ENCODE peak calls at places on chromosomes 6 and 20, in seven cellular contexts. P is AG09309, S is dorsolateral prefrontal cortex, L is lower lobe of right lung, E is HFFc6, T is foreskin fibroblast, Q is fibroblast of pulmonary artery. B is an unnamed sample.

GRCh38 chr20:38125157-38126056 is 39.7 kb downstream of the TGM2 start:
- DNase-seq in E (no peak), T (no peak), L (peak), P (no peak), Q (peak), S (no peak), B (peak)

GRCh38 chr20:45993197-45993951 is 15.3 kb upstream of the MMP9 start:
- DNase-seq in S (no peak), E (peak), Q (peak), T (no peak), P (no peak), L (peak), B (peak)

GRCh38 chr20:50425076-50425475 is 85.1 kb upstream of the PTPN1 start:
- DNase-seq in P (no peak), S (no peak), T (no peak), L (no peak), E (no peak), Q (no peak), B (peak)

GRCh38 chr6:41966961-41967311 is 25.3 kb upstream of the CCND3 start:
- DNase-seq in E (peak), Q (peak), L (no peak), P (no peak), S (no peak), T (peak), B (peak)

GRCh38 chr6:123022980-123023379 is 26.9 kb downstream of the CLVS2 start:
- DNase-seq in P (no peak), T (no peak), S (no peak), E (no peak), L (no peak), Q (peak), B (peak)

GRCh38 chr20:50189681-50190250 is 864 bp upstream of the CEBPB start:
- DNase-seq in S (no peak), T (no peak), Q (no peak), E (no peak), P (no peak), L (peak), B (no peak)

GRCh38 chr6:85403331-85404015 is 46.4 kb upstream of the NT5E start:
- DNase-seq in P (peak), L (no peak), T (peak), E (peak), S (no peak), Q (peak), B (peak)

GRCh38 chr20:49866051-49866450 is 49.3 kb downstream of the SPATA2 start:
- DNase-seq in L (no peak), Q (no peak), S (no peak), T (peak), P (peak), E (peak), B (no peak)

GRCh38 chr20:50802289-50802688 is 7.4 kb downstream of the BCAS4 start:
- DNase-seq in E (no peak), S (no peak), L (no peak), Q (no peak), T (no peak), P (no peak), B (no peak)

GRCh38 chr20:18263723-18264122 is 24.6 kb upstream of the ZNF133 start:
- DNase-seq in S (no peak), Q (no peak), T (no peak), E (no peak), L (no peak), P (no peak), B (peak)

GRCh38 chr6:86407128-86407527 is 530.2 kb upstream of the HTR1E start:
- DNase-seq in E (no peak), T (no peak), Q (no peak), L (no peak), S (no peak), P (no peak), B (no peak)

GRCh38 chr20:5061209-5061608 is 58.5 kb downstream of the PCNA start:
- DNase-seq in S (no peak), P (no peak), L (no peak), E (peak), Q (no peak), T (peak), B (peak)

GRCh38 chr20:57570898-57571297 is 10.0 kb downstream of the PCK1 start:
- DNase-seq in P (no peak), Q (no peak), L (no peak), T (no peak), E (no peak), S (no peak), B (no peak)

GRCh38 chr6:109033655-109034054 is 61.0 kb downstream of the SESN1 start:
- DNase-seq in L (no peak), E (no peak), S (no peak), P (no peak), T (no peak), Q (no peak), B (no peak)

GRCh38 chr6:123811378-123811777 is 7.7 kb downstream of the NKAIN2 start:
- DNase-seq in E (no peak), P (no peak), L (no peak), T (no peak), S (no peak), Q (no peak), B (no peak)

GRCh38 chr6:36545767-36546663 is 1.3 kb downstream of the STK38 start:
- DNase-seq in S (no peak), P (no peak), L (no peak), Q (peak), T (peak), E (no peak), B (peak)

GRCh38 chr6:169933839-169934698 is 182.6 kb downstream of the ERMARD start:
- DNase-seq in L (peak), T (peak), S (no peak), Q (peak), P (no peak), E (no peak), B (no peak)

GRCh38 chr6:144063744-144064401 is 31.5 kb downstream of the SF3B5 start:
- DNase-seq in T (peak), L (peak), S (peak), E (peak), P (no peak), Q (peak), B (peak)

GRCh38 chr6:16146527-16146955 is 17.7 kb downstream of the MYLIP start:
- DNase-seq in E (no peak), L (no peak), T (no peak), P (no peak), Q (no peak), S (no peak), B (no peak)

GRCh38 chr6:147434508-147434907 is 74.0 kb upstream of the SAMD5 start:
- DNase-seq in P (no peak), S (no peak), E (no peak), T (peak), L (no peak), Q (no peak), B (peak)

GRCh38 chr6:32970413-32971244 is 2.2 kb downstream of the BRD2 start:
- DNase-seq in L (peak), E (peak), P (peak), T (peak), Q (peak), S (peak), B (peak)

GRCh38 chr6:158793432-158793831 is 25.7 kb downstream of the EZR start:
- DNase-seq in T (peak), P (no peak), E (peak), Q (peak), S (no peak), L (no peak), B (peak)

GRCh38 chr6:80366721-80367120 is 260.2 kb downstream of the BCKDHB start:
- DNase-seq in S (no peak), E (no peak), P (no peak), L (no peak), T (no peak), Q (peak), B (no peak)

GRCh38 chr6:159113223-159113622 is 56.0 kb upstream of the FNDC1 start:
- DNase-seq in T (no peak), P (no peak), E (no peak), L (no peak), Q (no peak), S (no peak), B (no peak)

GRCh38 chr6:29016559-29017427 is 11.7 kb upstream of the ZNF311 start:
- DNase-seq in S (peak), Q (peak), T (peak), L (peak), P (peak), E (peak), B (peak)

GRCh38 chr20:51703446-51704287 is 64.5 kb downstream of the ATP9A start:
- DNase-seq in E (no peak), L (no peak), T (no peak), Q (no peak), S (no peak), P (no peak), B (no peak)

GRCh38 chr20:31684153-31685003 is 38.3 kb downstream of the BCL2L1 start:
- DNase-seq in S (no peak), P (no peak), Q (no peak), E (no peak), L (no peak), T (no peak), B (no peak)

GRCh38 chr6:96836579-96837137 is 619 bp downstream of the GPR63 start:
- DNase-seq in E (no peak), P (no peak), L (no peak), S (no peak), Q (peak), T (no peak), B (peak)

GRCh38 chr20:59772931-59773913 is 160.2 kb downstream of the SYCP2 start:
- DNase-seq in Q (no peak), S (no peak), P (no peak), E (no peak), T (no peak), L (no peak), B (no peak)

GRCh38 chr6:38509713-38510112 is 130.0 kb downstream of the BTBD9 start:
- DNase-seq in S (no peak), P (peak), L (no peak), E (peak), T (no peak), Q (peak), B (peak)

GRCh38 chr6:101395345-101395744 is 1.8 kb downstream of the GRIK2 start:
- DNase-seq in Q (no peak), T (no peak), L (no peak), S (no peak), P (no peak), E (peak), B (no peak)
- TF ChIP-seq CTCF in Q (peak), T (peak), L (no peak), S (peak), P (peak), E (peak), B (peak)

GRCh38 chr6:87699576-87699975 is 2.5 kb downstream of the AKIRIN2 start:
- DNase-seq in L (no peak), E (no peak), T (no peak), Q (no peak), S (no peak), P (no peak), B (no peak)
- TF ChIP-seq CTCF in L (no peak), E (no peak), T (no peak), Q (no peak), S (no peak), P (no peak), B (no peak)

GRCh38 chr6:77462359-77463307 is 658 bp downstream of the HTR1B start:
- DNase-seq in P (no peak), T (peak), S (no peak), E (no peak), L (peak), Q (no peak), B (peak)
- TF ChIP-seq CTCF in P (peak), T (peak), S (peak), E (peak), L (no peak), Q (peak), B (peak)

GRCh38 chr6:99613398-99613704 is 6.7 kb downstream of the PRDM13 start:
- DNase-seq in L (peak), T (no peak), Q (peak), S (no peak), E (no peak), P (no peak), B (peak)

GRCh38 chr6:99612551-99613397 is 6.1 kb downstream of the PRDM13 start:
- DNase-seq in E (no peak), P (no peak), Q (no peak), S (no peak), T (no peak), L (no peak), B (no peak)

GRCh38 chr6:99611148-99611547 is 4.5 kb downstream of the PRDM13 start:
- DNase-seq in S (no peak), L (no peak), E (no peak), P (no peak), Q (no peak), T (no peak), B (no peak)

GRCh38 chr6:99614430-99615161 is 8.0 kb downstream of the PRDM13 start:
- DNase-seq in P (no peak), E (no peak), S (no peak), L (peak), T (no peak), Q (no peak), B (no peak)

GRCh38 chr6:99613705-99614429 is 7.2 kb downstream of the PRDM13 start:
- DNase-seq in P (no peak), T (no peak), S (no peak), E (no peak), L (peak), Q (no peak), B (peak)
- TF ChIP-seq CTCF in P (no peak), T (no peak), S (no peak), E (no peak), L (no peak), Q (no peak), B (no peak)

GRCh38 chr20:36399147-36399968 is 93.2 kb downstream of the DLGAP4 start:
- DNase-seq in L (no peak), T (no peak), E (no peak), S (no peak), P (no peak), Q (peak), B (peak)
- TF ChIP-seq CTCF in L (peak), T (peak), E (peak), S (peak), P (peak), Q (peak), B (peak)

GRCh38 chr20:9460518-9460917 is 53.9 kb upstream of the LAMP5 start:
- DNase-seq in P (no peak), L (no peak), E (peak), T (peak), S (no peak), Q (peak), B (peak)

GRCh38 chr20:9457055-9457454 is 57.3 kb upstream of the LAMP5 start:
- DNase-seq in L (no peak), P (no peak), T (no peak), Q (no peak), E (no peak), S (no peak), B (peak)

GRCh38 chr20:9454781-9455180 is 59.6 kb upstream of the LAMP5 start:
- DNase-seq in P (no peak), S (no peak), E (no peak), L (no peak), Q (no peak), T (peak), B (peak)

DNA sequence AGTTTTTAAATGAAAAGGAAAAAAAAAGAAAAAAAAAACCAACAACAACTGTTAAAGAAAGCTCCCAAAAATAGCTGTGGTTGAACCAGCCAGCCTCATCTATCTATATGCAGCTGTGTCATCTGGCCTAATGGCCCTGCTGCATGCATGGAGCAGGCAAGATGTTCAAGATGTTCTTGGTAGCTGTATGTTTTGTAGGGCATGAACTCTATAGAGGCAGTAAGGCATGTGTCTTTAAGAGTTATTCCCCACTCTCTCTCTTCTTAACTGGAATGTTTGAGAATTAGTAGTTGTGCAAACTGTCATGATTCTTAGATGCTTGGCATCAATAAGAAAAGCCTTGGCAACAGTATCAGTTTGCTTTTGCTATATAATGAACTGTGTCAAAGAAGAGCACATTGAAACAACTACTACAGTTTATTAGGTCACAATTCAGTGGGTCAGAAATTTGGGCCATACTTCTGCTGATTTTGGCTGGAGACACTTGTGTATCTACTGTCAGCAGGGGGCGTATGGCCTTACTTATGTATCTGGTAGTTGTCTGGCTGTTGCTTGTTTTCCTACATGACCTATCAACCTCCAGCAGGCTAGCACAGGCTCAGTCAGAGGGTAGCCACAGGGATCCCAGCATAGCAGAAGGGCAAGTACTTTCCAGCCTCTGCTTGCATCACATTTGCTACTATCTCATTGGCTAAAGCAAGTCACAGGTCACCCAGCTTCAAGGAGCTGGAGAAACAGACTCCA is 56.1 kb upstream of the LAMP5 start:
- DNase-seq in L (no peak), Q (peak), P (no peak), T (peak), E (no peak), S (no peak), B (peak)
- TF ChIP-seq CTCF in L (peak), Q (no peak), P (peak), T (peak), E (peak), S (no peak), B (peak)

GRCh38 chr20:35947489-35947888 is 6.8 kb downstream of the SCAND1 start:
- DNase-seq in E (peak), S (no peak), P (no peak), T (no peak), L (no peak), Q (peak), B (peak)
- TF ChIP-seq CTCF in E (peak), S (no peak), P (peak), T (peak), L (peak), Q (peak), B (peak)

B was measured in epithelial cell of esophagus.